ENCODE peak calls at places on chromosome X, in six cellular contexts. I is CD8-positive, alpha-beta memory T cell; M is left lung; E is Peyer's patch; N is fibroblast of mammary gland; L is tibial artery. Y is an unnamed sample.

GRCh38 chrX:56503941-56504673 is 59.3 kb upstream of the UBQLN2 start:
- DNase-seq in L (no peak), E (no peak), M (no peak), I (no peak), N (no peak), Y (no peak)

GRCh38 chrX:47797084-47797483 is 39.6 kb upstream of the ZNF81 start:
- DNase-seq in N (no peak), L (no peak), I (no peak), M (no peak), E (no peak), Y (no peak)

GRCh38 chrX:23926015-23926414 is 18.2 kb downstream of the CXorf58 start:
- DNase-seq in I (no peak), E (no peak), M (no peak), N (no peak), L (no peak), Y (no peak)

GRCh38 chrX:39174761-39175417 is 373.6 kb downstream of the MID1IP1 start:
- DNase-seq in M (no peak), I (peak), L (no peak), N (peak), E (no peak), Y (peak)

GRCh38 chrX:40152706-40153334 is 55.1 kb upstream of the BCOR start:
- DNase-seq in N (no peak), L (no peak), I (no peak), E (no peak), M (no peak), Y (no peak)

GRCh38 chrX:11791090-11791489 is 33.1 kb downstream of the MSL3 start:
- DNase-seq in I (no peak), N (no peak), E (no peak), L (no peak), M (no peak), Y (no peak)

GRCh38 chrX:150155396-150156048 is 207.6 kb upstream of the MAMLD1 start:
- DNase-seq in I (no peak), E (no peak), M (no peak), L (no peak), N (peak), Y (no peak)

GRCh38 chrX:149631293-149632165 is at the start of gene TMEM185A:
- DNase-seq in N (peak), M (peak), E (peak), L (peak), I (peak), Y (peak)

GRCh38 chrX:57453901-57454300 is 137.9 kb upstream of the ZXDB start:
- DNase-seq in N (peak), E (no peak), M (no peak), L (no peak), I (no peak), Y (peak)

GRCh38 chrX:134173541-134174272 is 63.3 kb upstream of the CCDC160 start:
- DNase-seq in E (peak), L (no peak), N (no peak), I (no peak), M (no peak), Y (peak)
- H3K4me3 ChIP-seq in E (peak), L (peak), N (no peak), I (peak), M (no peak), Y (peak)

DNA sequence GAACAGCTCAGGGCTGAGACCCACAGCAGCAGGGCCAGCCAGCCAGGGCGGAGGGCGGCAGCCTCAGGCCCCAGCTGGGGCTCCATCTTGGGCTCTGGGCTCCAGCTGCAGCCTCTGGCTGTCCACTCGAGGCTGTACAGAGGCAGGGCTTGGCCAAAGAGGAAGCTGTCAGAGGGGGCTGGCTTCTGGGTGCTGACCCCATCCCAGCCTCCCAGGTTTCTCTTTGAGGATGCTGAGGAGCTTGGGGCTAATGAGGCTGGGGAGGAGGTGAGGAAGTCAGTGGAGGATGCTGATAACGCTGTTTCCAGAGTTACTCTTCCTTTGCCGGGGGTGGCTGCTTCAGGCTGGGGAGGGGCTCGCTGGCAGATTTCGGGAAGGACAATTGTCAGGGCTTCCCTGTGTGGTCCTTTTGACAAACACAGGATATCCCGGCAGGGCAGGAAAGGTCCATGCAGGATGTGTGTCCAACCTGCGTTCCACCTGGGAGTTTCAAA is at the start of gene DIPK2B:
- DNase-seq in M (no peak), I (no peak), N (no peak), E (no peak), L (no peak), Y (no peak)
- H3K4me3 ChIP-seq in M (no peak), I (no peak), N (no peak), E (no peak), L (peak), Y (no peak)

GRCh38 chrX:25021132-25021498 is 5.3 kb upstream of the ARX start:
- DNase-seq in E (no peak), L (no peak), N (no peak), M (no peak), I (no peak), Y (no peak)
- H3K4me3 ChIP-seq in E (no peak), L (no peak), N (no peak), M (no peak), I (peak), Y (no peak)

GRCh38 chrX:139203681-139204575 is 326.6 kb upstream of the F9 start:
- DNase-seq in L (no peak), M (no peak), I (no peak), E (no peak), N (peak), Y (no peak)
- H3K4me3 ChIP-seq in L (peak), M (peak), I (no peak), E (peak), N (peak), Y (no peak)

GRCh38 chrX:118000518-118000917 is 116.1 kb downstream of the KLHL13 start:
- DNase-seq in N (no peak), E (no peak), I (no peak), M (no peak), L (no peak), Y (no peak)

GRCh38 chrX:117995378-117995777 is 121.2 kb downstream of the KLHL13 start:
- DNase-seq in L (no peak), I (no peak), M (no peak), N (no peak), E (no peak), Y (no peak)

GRCh38 chrX:117998171-117998570 is 118.4 kb downstream of the KLHL13 start:
- DNase-seq in I (no peak), L (no peak), E (no peak), N (no peak), M (no peak), Y (no peak)

GRCh38 chrX:117996408-117996807 is 120.2 kb downstream of the KLHL13 start:
- DNase-seq in E (no peak), I (no peak), M (no peak), L (no peak), N (no peak), Y (no peak)

DNA sequence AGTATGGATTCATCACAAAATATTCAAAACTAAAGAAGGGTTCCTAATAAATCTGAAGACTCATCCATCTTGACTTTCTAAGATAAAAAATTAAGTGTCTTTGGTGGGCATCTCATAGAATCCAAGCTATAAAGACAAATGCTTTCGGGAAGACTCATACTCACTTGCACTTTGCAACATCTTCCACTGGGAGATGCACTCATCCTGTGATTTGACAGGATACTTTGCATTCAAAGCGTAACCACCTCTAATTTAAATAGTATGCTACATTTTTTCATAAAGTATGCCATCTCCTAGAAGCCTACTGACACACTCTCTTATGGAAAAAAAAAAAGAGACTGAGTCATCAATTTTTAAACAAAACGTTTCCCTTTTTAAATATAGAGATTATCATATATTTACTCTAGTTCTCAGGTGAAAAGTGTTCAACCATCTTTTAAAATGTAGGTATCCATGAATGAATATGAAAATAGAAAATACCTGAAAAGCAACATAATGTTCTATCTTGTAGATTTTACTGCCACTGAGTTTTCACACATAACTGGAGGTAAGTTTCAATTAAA is 119.6 kb downstream of the KLHL13 start:
- DNase-seq in I (no peak), L (no peak), N (peak), M (no peak), E (no peak), Y (no peak)
- H3K4me3 ChIP-seq in I (no peak), L (no peak), N (no peak), M (no peak), E (no peak), Y (no peak)

DNA sequence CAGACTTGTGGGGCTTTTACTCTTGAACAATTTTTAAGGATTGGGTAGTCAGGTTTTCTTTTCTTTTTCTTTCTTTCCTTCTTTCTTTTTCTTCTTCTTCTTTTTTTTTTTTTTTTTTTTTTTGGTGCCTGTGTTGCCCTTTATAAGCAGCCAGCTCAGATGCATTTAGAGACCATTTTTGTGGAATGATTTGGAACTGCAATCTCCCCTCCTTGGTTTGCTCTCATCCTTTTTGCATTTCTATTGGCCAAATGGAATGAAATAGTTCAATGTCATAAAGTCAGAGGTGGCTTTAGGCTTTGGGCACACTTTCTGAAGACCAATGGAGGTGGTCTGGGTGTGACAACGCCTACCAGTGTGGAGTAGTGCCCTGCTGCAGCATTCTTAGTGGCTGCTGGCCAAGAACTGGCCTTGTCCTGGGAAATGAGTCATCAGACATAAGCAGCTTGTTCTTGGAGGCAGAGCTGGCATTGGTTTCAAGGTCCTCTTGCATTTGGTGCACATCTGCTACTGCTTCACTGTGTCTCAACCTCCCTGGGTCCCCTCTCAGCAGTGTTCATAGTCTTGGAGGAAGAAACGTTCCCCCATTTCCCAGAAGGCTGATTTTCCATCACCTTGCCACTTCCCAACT is 84.5 kb downstream of the CT47B1 start:
- DNase-seq in N (peak), E (no peak), L (peak), I (no peak), M (peak), Y (no peak)
- H3K4me3 ChIP-seq in N (no peak), E (no peak), L (no peak), I (no peak), M (no peak), Y (no peak)

GRCh38 chrX:68994135-68994882 is 165.5 kb downstream of the EFNB1 start:
- DNase-seq in L (no peak), E (no peak), M (no peak), N (no peak), I (no peak), Y (no peak)
- H3K4me3 ChIP-seq in L (no peak), E (no peak), M (no peak), N (no peak), I (no peak), Y (no peak)

DNA sequence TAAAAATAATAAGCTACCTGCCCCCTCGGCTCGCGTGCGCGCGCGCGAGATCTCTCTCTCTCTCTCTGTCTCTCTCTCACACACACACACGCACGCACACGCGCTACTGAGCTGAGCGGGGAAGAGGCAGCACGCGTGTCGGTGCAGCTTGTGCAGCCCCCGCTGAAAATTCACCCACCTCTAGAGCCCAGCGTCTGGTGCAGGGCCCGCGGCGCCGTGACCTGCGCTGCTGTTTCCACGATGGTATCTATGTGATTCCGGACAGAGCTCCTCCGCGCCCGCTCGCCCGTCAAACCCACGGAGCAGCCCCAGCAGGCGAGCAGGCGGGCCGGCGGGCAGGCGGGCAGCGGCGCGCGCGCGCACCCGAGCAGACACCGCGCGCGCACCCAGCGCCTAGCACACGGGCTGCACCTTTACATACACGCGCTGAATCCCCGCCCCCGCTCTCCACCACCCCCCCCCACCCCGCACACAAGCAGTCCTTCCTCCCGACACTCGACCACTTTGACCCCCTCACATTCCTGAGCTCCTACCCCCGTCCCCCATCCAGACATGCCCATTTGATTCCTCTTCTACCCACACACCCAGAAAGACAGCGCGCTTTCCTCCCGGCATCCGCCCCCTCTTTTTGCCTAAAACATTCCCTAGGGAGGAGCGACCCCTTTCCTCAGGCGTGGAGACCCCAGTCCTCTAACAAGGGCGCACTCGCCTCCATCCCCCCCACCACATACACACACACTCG is 1.0 kb downstream of the SLITRK4 start:
- DNase-seq in I (no peak), L (no peak), M (no peak), E (no peak), N (no peak), Y (no peak)
- H3K4me3 ChIP-seq in I (no peak), L (peak), M (peak), E (no peak), N (no peak), Y (no peak)

DNA sequence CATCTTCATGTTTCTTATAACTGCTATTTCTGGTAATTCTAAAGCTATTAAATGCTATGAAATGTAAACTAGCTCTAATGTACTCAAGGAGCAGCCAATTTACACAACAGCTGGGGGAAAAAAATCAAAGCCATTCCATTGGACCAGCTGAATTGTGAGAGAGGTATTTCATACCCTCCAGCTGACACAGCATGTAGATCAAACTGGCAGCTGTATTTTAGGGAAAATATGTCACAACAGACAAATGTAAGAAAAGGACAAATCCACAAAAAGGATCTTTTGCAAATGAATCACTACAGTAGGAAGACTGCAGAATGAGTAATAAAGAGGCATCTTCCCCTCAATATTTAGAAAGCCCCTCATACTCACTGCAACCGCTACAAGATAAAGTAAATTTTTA is 65.1 kb upstream of the FAM47B start:
- DNase-seq in E (no peak), M (no peak), L (no peak), I (no peak), N (peak), Y (no peak)
- H3K4me3 ChIP-seq in E (no peak), M (no peak), L (no peak), I (no peak), N (no peak), Y (no peak)

DNA sequence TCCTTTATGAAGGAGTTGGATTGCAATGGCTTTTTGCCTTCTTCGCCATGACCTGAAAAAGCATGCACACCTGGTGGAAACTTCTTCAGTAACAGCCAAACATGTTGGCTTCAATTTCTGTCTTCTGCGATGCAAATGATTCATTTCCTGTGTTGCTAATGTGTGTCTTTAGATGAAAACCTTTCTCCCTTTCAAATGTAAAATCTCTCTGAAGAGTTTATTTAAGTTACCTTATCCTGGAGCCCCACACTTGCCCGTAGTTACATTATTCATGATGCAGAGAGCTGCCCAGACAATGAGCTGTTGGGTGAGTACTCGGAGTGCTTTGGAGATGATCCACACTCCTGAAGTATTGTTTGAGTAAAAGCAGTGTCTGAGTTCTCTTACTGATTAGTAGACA is 1100.9 kb downstream of the RPA4 start:
- DNase-seq in I (no peak), L (no peak), N (peak), E (no peak), M (no peak), Y (no peak)
- H3K4me3 ChIP-seq in I (no peak), L (no peak), N (no peak), E (no peak), M (no peak), Y (no peak)